ENCODE peak calls at places on chromosomes 16 and 17, in nine cellular contexts. O is adrenal gland; I is A549; T is CD8-positive, alpha-beta T cell; C is HAP-1; S is BE2C; R is small intestine; J is lower lobe of right lung; Q is astrocyte of the spinal cord. K is an unnamed sample.

GRCh38 chr16:67336646-67337045 is 10.0 kb downstream of the LRRC36 start:
- DNase-seq in O (no peak), I (no peak), T (no peak), C (no peak), S (no peak), R (no peak), J (no peak), Q (no peak), K (no peak)

GRCh38 chr16:54467398-54467797 is 180.8 kb upstream of the IRX3 start:
- DNase-seq in O (no peak), I (no peak), T (no peak), C (no peak), S (no peak), R (no peak), J (no peak), Q (no peak), K (no peak)

GRCh38 chr16:751152-752007 is 9.2 kb upstream of the MSLN start:
- DNase-seq in O (no peak), I (no peak), T (no peak), C (no peak), S (no peak), R (no peak), J (peak), Q (no peak), K (no peak)

GRCh38 chr16:53892155-53892554 is 188.2 kb downstream of the FTO start:
- DNase-seq in O (peak), I (peak), T (no peak), C (peak), S (peak), R (peak), J (no peak), Q (peak), K (no peak)

GRCh38 chr17:77451894-77452852 is 311.4 kb downstream of the SEC14L1 start:
- DNase-seq in O (peak), I (no peak), T (no peak), C (no peak), S (peak), R (peak), J (no peak), Q (peak), K (no peak)

GRCh38 chr16:75789237-75789636 is 62.9 kb upstream of the CPHXL start:
- DNase-seq in O (no peak), I (peak), T (no peak), C (peak), S (peak), R (peak), J (no peak), Q (peak), K (peak)

GRCh38 chr17:34146440-34147043 is 108.5 kb upstream of the CCL2 start:
- DNase-seq in O (no peak), I (peak), T (peak), C (peak), S (peak), R (peak), J (peak), Q (no peak), K (no peak)

GRCh38 chr17:8639709-8640108 is 9.2 kb upstream of the MYH10 start:
- DNase-seq in O (no peak), I (no peak), T (no peak), C (no peak), S (no peak), R (no peak), J (no peak), Q (no peak), K (no peak)

GRCh38 chr17:43171761-43172487 is 910 bp downstream of the NBR1 start:
- DNase-seq in O (peak), I (peak), T (no peak), C (peak), S (peak), R (peak), J (no peak), Q (peak), K (peak)

GRCh38 chr16:9360075-9360474 is 268.6 kb downstream of the HAPSTR1 start:
- DNase-seq in O (no peak), I (no peak), T (no peak), C (no peak), S (no peak), R (peak), J (no peak), Q (no peak), K (no peak)

GRCh38 chr16:24396350-24397271 is 140.5 kb downstream of the CACNG3 start:
- DNase-seq in O (no peak), I (no peak), T (no peak), C (no peak), S (no peak), R (no peak), J (no peak), Q (no peak), K (no peak)

GRCh38 chr17:49659983-49660382 is 17.9 kb downstream of the SPOP start:
- DNase-seq in O (no peak), I (no peak), T (no peak), C (no peak), S (no peak), R (no peak), J (no peak), Q (no peak), K (no peak)

GRCh38 chr17:78131172-78132085 is 858 bp downstream of the TMC8 start:
- DNase-seq in O (no peak), I (no peak), T (peak), C (no peak), S (peak), R (no peak), J (no peak), Q (no peak), K (no peak)

GRCh38 chr17:29150191-29150590 is 30.0 kb downstream of the MYO18A start:
- DNase-seq in O (no peak), I (no peak), T (no peak), C (no peak), S (no peak), R (no peak), J (no peak), Q (no peak), K (no peak)

GRCh38 chr17:29148257-29148789 is 31.9 kb downstream of the MYO18A start:
- DNase-seq in O (no peak), I (peak), T (no peak), C (no peak), S (no peak), R (no peak), J (peak), Q (no peak), K (no peak)

GRCh38 chr17:29149431-29150064 is 30.6 kb downstream of the MYO18A start:
- DNase-seq in O (peak), I (no peak), T (no peak), C (no peak), S (no peak), R (no peak), J (no peak), Q (no peak), K (no peak)

GRCh38 chr17:29147682-29148081 is 32.5 kb downstream of the MYO18A start:
- DNase-seq in O (no peak), I (no peak), T (no peak), C (no peak), S (no peak), R (no peak), J (no peak), Q (no peak), K (no peak)

DNA sequence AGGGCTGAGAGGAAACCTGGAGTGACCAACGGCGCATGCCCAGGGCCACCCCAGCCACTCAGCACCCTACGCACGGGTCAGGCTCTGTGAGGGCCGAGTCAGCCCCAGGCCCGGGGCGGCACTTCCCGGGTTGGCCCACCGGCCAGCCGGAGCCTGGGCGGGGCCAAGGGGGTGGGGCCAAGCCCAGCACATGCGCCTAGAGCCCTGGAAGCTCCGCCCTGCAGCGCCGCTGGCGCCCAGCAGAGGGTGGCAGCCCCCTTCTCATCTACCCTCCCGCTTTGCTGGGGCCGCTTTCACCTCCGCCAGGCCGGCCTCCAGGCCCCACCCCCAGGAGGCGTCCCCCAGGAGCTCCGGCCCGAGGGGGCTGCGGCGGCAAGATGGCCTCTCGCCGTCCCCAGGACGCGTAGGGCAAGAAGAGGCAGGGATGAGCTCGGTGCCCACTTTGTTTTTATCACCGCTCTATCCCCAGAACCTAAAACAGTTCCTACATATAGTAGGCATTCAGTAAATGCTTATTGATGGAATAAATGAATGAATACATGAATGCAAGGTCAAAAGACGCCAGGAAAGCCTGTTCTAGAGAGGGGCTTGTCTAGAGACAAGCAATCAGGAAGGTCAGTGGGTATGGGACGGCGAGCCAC is 31.3 kb downstream of the MYO18A start:
- DNase-seq in O (peak), I (peak), T (peak), C (peak), S (peak), R (peak), J (peak), Q (peak), K (peak)
- H3K4me3 ChIP-seq in O (peak), I (peak), T (peak), C (peak), S (peak), R (peak), J (peak), Q (peak), K (peak)

DNA sequence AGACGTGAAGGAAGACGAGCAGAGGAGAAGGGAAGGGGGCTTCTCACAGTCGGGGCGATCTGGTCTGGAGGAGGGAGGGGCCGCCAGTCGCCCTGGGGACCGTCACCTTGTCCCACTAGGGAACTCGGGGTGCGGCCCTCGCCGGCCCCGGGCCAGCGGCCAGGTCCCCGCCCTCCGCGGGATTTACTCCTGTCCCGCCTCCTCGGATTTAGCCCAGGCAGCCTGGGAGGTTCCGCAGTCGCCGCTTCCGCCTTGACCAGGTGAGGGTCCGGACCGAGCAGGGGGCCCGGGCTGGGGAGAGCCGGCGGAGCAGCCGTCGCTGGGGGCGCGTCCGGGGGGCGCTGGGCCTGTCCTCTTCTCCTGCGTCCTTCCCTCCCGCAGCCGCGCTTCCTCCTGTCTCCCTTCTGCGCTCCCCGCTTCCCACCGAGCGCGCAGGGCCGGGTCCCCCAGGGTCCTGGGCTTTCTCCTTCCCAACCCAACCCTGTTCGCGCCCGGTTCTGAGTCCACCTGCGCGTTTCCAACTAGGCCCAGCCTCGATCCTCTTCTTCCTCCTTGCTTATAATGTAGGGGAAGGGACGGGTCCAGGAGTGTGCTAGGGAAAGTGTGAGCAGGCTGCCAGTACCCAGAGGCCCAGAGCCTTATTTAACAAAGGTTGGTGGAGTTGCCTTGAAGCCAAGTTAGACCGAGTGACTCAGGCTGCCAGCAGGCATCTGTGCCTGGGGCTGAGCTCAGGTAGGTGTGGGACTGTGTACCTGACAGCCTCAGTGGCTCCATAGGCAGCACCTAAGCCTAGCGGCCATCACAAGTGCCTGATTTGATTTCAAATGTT is at the start of gene TNK1:
- DNase-seq in O (peak), I (no peak), T (no peak), C (no peak), S (no peak), R (peak), J (peak), Q (no peak), K (no peak)
- H3K4me3 ChIP-seq in O (peak), I (peak), T (no peak), C (no peak), S (no peak), R (peak), J (peak), Q (no peak), K (peak)

DNA sequence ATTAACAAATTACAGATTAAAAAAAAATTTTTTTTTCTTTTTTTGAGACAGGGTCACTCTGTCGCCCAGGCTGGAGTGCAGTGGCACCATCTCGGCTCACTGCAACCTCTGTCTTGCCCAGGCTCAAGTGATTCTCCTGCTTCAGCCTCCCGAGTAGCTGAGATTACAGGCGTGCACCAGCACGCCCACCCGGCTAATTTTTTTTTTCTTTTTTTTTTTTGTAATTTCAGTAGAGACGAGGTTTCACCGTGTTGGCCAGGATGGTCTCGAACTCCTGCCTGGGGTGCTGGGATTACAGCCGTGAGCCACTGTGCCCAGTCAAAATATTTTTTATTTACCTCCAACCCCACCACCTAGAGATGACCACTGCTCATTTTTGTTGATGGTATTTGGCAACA is 25.5 kb downstream of the ACTG1 start:
- DNase-seq in O (no peak), I (no peak), T (no peak), C (no peak), S (no peak), R (no peak), J (no peak), Q (no peak), K (no peak)
- H3K4me3 ChIP-seq in O (no peak), I (peak), T (peak), C (no peak), S (no peak), R (no peak), J (peak), Q (no peak), K (no peak)

DNA sequence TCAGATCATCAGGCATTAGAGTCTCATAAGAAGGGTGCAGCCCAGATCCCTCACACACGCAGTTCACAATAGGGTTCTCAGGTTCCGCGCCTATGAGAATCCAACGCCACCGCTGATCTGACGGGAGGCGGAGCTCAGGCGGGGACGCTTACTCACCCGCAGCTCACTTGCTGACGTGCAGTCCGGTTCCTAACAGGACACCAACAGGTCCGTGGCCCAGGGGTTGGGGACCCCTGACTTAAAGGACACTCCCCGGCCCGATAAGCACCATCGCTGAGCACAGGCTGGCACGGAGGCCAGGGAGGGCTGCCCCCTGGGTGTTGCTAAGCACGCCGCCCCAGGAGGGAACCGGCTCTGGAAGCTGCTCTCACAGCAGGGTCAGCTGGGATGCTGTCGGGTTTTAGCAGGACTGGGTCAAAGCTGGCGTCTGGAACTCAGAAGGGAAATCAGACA is 30.1 kb upstream of the BAHCC1 start:
- DNase-seq in O (peak), I (no peak), T (no peak), C (no peak), S (no peak), R (peak), J (peak), Q (peak), K (peak)
- H3K4me3 ChIP-seq in O (no peak), I (no peak), T (no peak), C (no peak), S (no peak), R (peak), J (peak), Q (peak), K (peak)

GRCh38 chr17:7560172-7561027 is 1.3 kb upstream of the SENP3 start:
- DNase-seq in O (peak), I (peak), T (peak), C (peak), S (no peak), R (peak), J (peak), Q (peak), K (no peak)
- H3K4me3 ChIP-seq in O (no peak), I (peak), T (peak), C (peak), S (no peak), R (no peak), J (peak), Q (peak), K (peak)

K was measured in skeletal muscle cell.